ENCODE peak calls at places on chromosome 5, in seven cellular contexts. K is endothelial cell, F is hippocampal formation, M is osteoblast, P is neuronal stem cell, J is NCI-H345, L is AG04450. A is an unnamed sample.
A peak's percentile ranks its signal among the peaks of the same experiment; 100 is the strongest.

GRCh38 chr5:83036991-83037390 is 40.2 kb downstream of the TMEM167A start:
- DNase-seq in F (no peak), J (no peak), M (no peak), K (no peak), L (no peak), P (no peak), A (peak; percentile 26)

GRCh38 chr5:154260224-154260859 is 69.8 kb downstream of the GALNT10 start:
- DNase-seq in L (no peak), P (peak; percentile 57), F (no peak), K (no peak), J (no peak), M (peak; percentile 48), A (peak; percentile 40)

GRCh38 chr5:88979717-88980116 is 96.7 kb upstream of the MEF2C start:
- DNase-seq in P (no peak), K (no peak), J (no peak), M (no peak), L (no peak), F (no peak), A (no peak)

GRCh38 chr5:74762599-74762998 is 4.3 kb downstream of the GFM2 start:
- DNase-seq in F (no peak), P (no peak), K (no peak), J (no peak), L (peak; percentile 55), M (no peak), A (no peak)

GRCh38 chr5:137481596-137481995 is 17.5 kb downstream of the SPOCK1 start:
- DNase-seq in J (peak; percentile 32), P (no peak), F (no peak), K (no peak), L (no peak), M (no peak), A (no peak)

GRCh38 chr5:146877783-146878470 is 630 bp downstream of the PPP2R2B start:
- DNase-seq in P (peak; percentile 32), J (peak; percentile 55), L (no peak), M (peak; percentile 88), F (no peak), K (peak; percentile 47), A (peak; percentile 81)

GRCh38 chr5:39433838-39434237 is 9.1 kb upstream of the DAB2 start:
- DNase-seq in L (no peak), J (no peak), K (no peak), M (no peak), P (no peak), F (no peak), A (peak; percentile 19)

GRCh38 chr5:142934335-142934734 is 164.2 kb downstream of the ARHGAP26 start:
- DNase-seq in L (no peak), M (no peak), J (no peak), P (no peak), K (no peak), F (no peak), A (no peak)

GRCh38 chr5:69079556-69079955 is 14.3 kb upstream of the SLC30A5 start:
- DNase-seq in K (no peak), P (no peak), F (no peak), J (no peak), M (no peak), L (no peak), A (no peak)

GRCh38 chr5:160312139-160312959 is at the start of gene CCNJL:
- DNase-seq in P (peak; percentile 89), L (no peak), M (peak; percentile 91), J (peak; percentile 79), K (peak; percentile 86), F (no peak), A (peak; percentile 87)

GRCh38 chr5:142684508-142685031 is 1.3 kb downstream of the FGF1 start:
- DNase-seq in F (peak; percentile 95), M (peak; percentile 91), L (no peak), P (no peak), J (peak; percentile 30), K (no peak), A (peak; percentile 61)

GRCh38 chr5:88734983-88735382 is 148.0 kb downstream of the MEF2C start:
- DNase-seq in K (no peak), P (no peak), M (no peak), L (no peak), F (no peak), J (no peak), A (no peak)

GRCh38 chr5:44845777-44846176 is 37.0 kb downstream of the MRPS30 start:
- DNase-seq in L (no peak), M (no peak), K (no peak), J (peak; percentile 32), F (no peak), P (no peak), A (no peak)

GRCh38 chr5:53927668-53928247 is 367.3 kb downstream of the NDUFS4 start:
- DNase-seq in J (peak; percentile 5), L (no peak), P (no peak), K (no peak), F (no peak), M (no peak), A (no peak)

GRCh38 chr5:174843263-174844250 is 119.2 kb downstream of the MSX2 start:
- DNase-seq in K (no peak), J (no peak), F (no peak), P (no peak), L (no peak), M (no peak), A (peak; percentile 63)

GRCh38 chr5:55994502-55994997 is at the start of gene IL6ST:
- DNase-seq in J (peak; percentile 36), F (peak; percentile 47), K (no peak), M (peak; percentile 85), L (peak; percentile 71), P (no peak), A (peak; percentile 96)

GRCh38 chr5:35804201-35804653 is 52.5 kb upstream of the IL7R start:
- DNase-seq in J (peak; percentile 6), P (no peak), F (peak; percentile 62), M (no peak), L (no peak), K (no peak), A (no peak)

GRCh38 chr5:35671516-35671915 is 53.9 kb downstream of the SPEF2 start:
- DNase-seq in K (no peak), F (no peak), J (no peak), M (no peak), L (no peak), P (no peak), A (no peak)

GRCh38 chr5:35803221-35803651 is 53.5 kb upstream of the IL7R start:
- DNase-seq in J (no peak), M (peak; percentile 49), F (peak; percentile 65), K (peak; percentile 61), L (peak; percentile 34), P (peak; percentile 46), A (peak; percentile 78)

GRCh38 chr5:170330568-170331054 is 33.0 kb upstream of the LCP2 start:
- DNase-seq in M (no peak), F (no peak), K (no peak), J (no peak), P (no peak), L (no peak), A (no peak)

A was measured in retina.